ENCODE peak calls at places on chromosomes 6 and 20, in ten cellular contexts. One of them, this sample, is unnamed.

GRCh38 chr6:130841128-130841728 is 14.0 kb downstream of the SMLR1 start:
- DNase-seq in fibroblast of lung: no peak
- DNase-seq in BJ: no peak
- DNase-seq in lower leg skin: no peak
- DNase-seq in astrocyte of the cerebellum: peak
- DNase-seq in HCT116: no peak
- DNase-seq in fibroblast of villous mesenchyme: no peak
- DNase-seq in A549: no peak
- DNase-seq in neural progenitor cell: no peak
- DNase-seq in tibial nerve: no peak
- DNase-seq in this sample: no peak

GRCh38 chr6:16544521-16544920 is 216.7 kb downstream of the ATXN1 start:
- DNase-seq in fibroblast of lung: no peak
- DNase-seq in BJ: no peak
- DNase-seq in lower leg skin: no peak
- DNase-seq in astrocyte of the cerebellum: no peak
- DNase-seq in HCT116: no peak
- DNase-seq in fibroblast of villous mesenchyme: no peak
- DNase-seq in A549: no peak
- DNase-seq in neural progenitor cell: no peak
- DNase-seq in tibial nerve: no peak
- DNase-seq in this sample: no peak

GRCh38 chr6:128284128-128284527 is 236.3 kb downstream of the PTPRK start:
- DNase-seq in fibroblast of lung: no peak
- DNase-seq in BJ: no peak
- DNase-seq in lower leg skin: no peak
- DNase-seq in astrocyte of the cerebellum: no peak
- DNase-seq in HCT116: no peak
- DNase-seq in fibroblast of villous mesenchyme: no peak
- DNase-seq in A549: no peak
- DNase-seq in neural progenitor cell: no peak
- DNase-seq in tibial nerve: no peak
- DNase-seq in this sample: no peak

GRCh38 chr6:157559201-157559756 is 178.3 kb downstream of the ZDHHC14 start:
- DNase-seq in fibroblast of lung: no peak
- DNase-seq in BJ: no peak
- DNase-seq in lower leg skin: peak
- DNase-seq in astrocyte of the cerebellum: no peak
- DNase-seq in HCT116: no peak
- DNase-seq in fibroblast of villous mesenchyme: no peak
- DNase-seq in A549: no peak
- DNase-seq in neural progenitor cell: no peak
- DNase-seq in tibial nerve: no peak
- DNase-seq in this sample: no peak

GRCh38 chr20:53748821-53749402 is 155.3 kb upstream of the ZNF217 start:
- DNase-seq in fibroblast of lung: peak
- DNase-seq in BJ: no peak
- DNase-seq in lower leg skin: no peak
- DNase-seq in astrocyte of the cerebellum: no peak
- DNase-seq in HCT116: no peak
- DNase-seq in fibroblast of villous mesenchyme: peak
- DNase-seq in A549: no peak
- DNase-seq in neural progenitor cell: no peak
- DNase-seq in tibial nerve: no peak
- DNase-seq in this sample: peak

GRCh38 chr6:6545616-6546317 is 42.8 kb upstream of the LY86 start:
- DNase-seq in fibroblast of lung: no peak
- DNase-seq in BJ: no peak
- DNase-seq in lower leg skin: no peak
- DNase-seq in astrocyte of the cerebellum: no peak
- DNase-seq in HCT116: no peak
- DNase-seq in fibroblast of villous mesenchyme: no peak
- DNase-seq in A549: no peak
- DNase-seq in neural progenitor cell: no peak
- DNase-seq in tibial nerve: no peak
- DNase-seq in this sample: no peak

GRCh38 chr6:137191670-137192069 is 18.2 kb upstream of the IL22RA2 start:
- DNase-seq in fibroblast of lung: peak
- DNase-seq in BJ: no peak
- DNase-seq in lower leg skin: no peak
- DNase-seq in astrocyte of the cerebellum: no peak
- DNase-seq in HCT116: no peak
- DNase-seq in fibroblast of villous mesenchyme: peak
- DNase-seq in A549: no peak
- DNase-seq in neural progenitor cell: no peak
- DNase-seq in tibial nerve: no peak
- DNase-seq in this sample: no peak

GRCh38 chr20:54475334-54476287 is at the start of gene DOK5:
- DNase-seq in fibroblast of lung: peak
- DNase-seq in BJ: no peak
- DNase-seq in lower leg skin: no peak
- DNase-seq in astrocyte of the cerebellum: peak
- DNase-seq in HCT116: no peak
- DNase-seq in fibroblast of villous mesenchyme: no peak
- DNase-seq in A549: no peak
- DNase-seq in neural progenitor cell: peak
- DNase-seq in tibial nerve: peak
- DNase-seq in this sample: peak

GRCh38 chr6:159110013-159110412 is 59.2 kb upstream of the FNDC1 start:
- DNase-seq in fibroblast of lung: peak
- DNase-seq in BJ: peak
- DNase-seq in lower leg skin: peak
- DNase-seq in astrocyte of the cerebellum: peak
- DNase-seq in HCT116: peak
- DNase-seq in fibroblast of villous mesenchyme: peak
- DNase-seq in A549: peak
- DNase-seq in neural progenitor cell: peak
- DNase-seq in tibial nerve: no peak
- DNase-seq in this sample: peak

GRCh38 chr20:35135867-35136586 is 11.1 kb downstream of the EDEM2 start:
- DNase-seq in fibroblast of lung: peak
- DNase-seq in BJ: no peak
- DNase-seq in lower leg skin: no peak
- DNase-seq in astrocyte of the cerebellum: no peak
- DNase-seq in HCT116: no peak
- DNase-seq in fibroblast of villous mesenchyme: peak
- DNase-seq in A549: no peak
- DNase-seq in neural progenitor cell: no peak
- DNase-seq in tibial nerve: no peak
- DNase-seq in this sample: peak

GRCh38 chr20:64166712-64167615 is 2.7 kb downstream of the MYT1 start:
- DNase-seq in fibroblast of lung: no peak
- DNase-seq in BJ: no peak
- DNase-seq in lower leg skin: no peak
- DNase-seq in astrocyte of the cerebellum: no peak
- DNase-seq in HCT116: no peak
- DNase-seq in fibroblast of villous mesenchyme: no peak
- DNase-seq in A549: no peak
- DNase-seq in neural progenitor cell: peak
- DNase-seq in tibial nerve: no peak
- DNase-seq in this sample: no peak

GRCh38 chr6:73236147-73236750 is 11.0 kb upstream of the KHDC1L start:
- DNase-seq in fibroblast of lung: peak
- DNase-seq in BJ: peak
- DNase-seq in lower leg skin: no peak
- DNase-seq in astrocyte of the cerebellum: peak
- DNase-seq in HCT116: no peak
- DNase-seq in fibroblast of villous mesenchyme: peak
- DNase-seq in A549: peak
- DNase-seq in neural progenitor cell: no peak
- DNase-seq in tibial nerve: no peak
- DNase-seq in this sample: peak

GRCh38 chr20:14062171-14062570 is 66.9 kb downstream of the MACROD2 start:
- DNase-seq in fibroblast of lung: no peak
- DNase-seq in BJ: no peak
- DNase-seq in lower leg skin: no peak
- DNase-seq in astrocyte of the cerebellum: no peak
- DNase-seq in HCT116: no peak
- DNase-seq in fibroblast of villous mesenchyme: no peak
- DNase-seq in A549: no peak
- DNase-seq in neural progenitor cell: no peak
- DNase-seq in tibial nerve: no peak
- DNase-seq in this sample: no peak

GRCh38 chr6:147063469-147064031 is 140.7 kb upstream of the STXBP5 start:
- DNase-seq in fibroblast of lung: peak
- DNase-seq in BJ: peak
- DNase-seq in lower leg skin: no peak
- DNase-seq in astrocyte of the cerebellum: peak
- DNase-seq in HCT116: peak
- DNase-seq in fibroblast of villous mesenchyme: peak
- DNase-seq in A549: no peak
- DNase-seq in neural progenitor cell: no peak
- DNase-seq in tibial nerve: no peak
- DNase-seq in this sample: peak

GRCh38 chr20:47540443-47541354 is 39.0 kb downstream of the NCOA3 start:
- DNase-seq in fibroblast of lung: peak
- DNase-seq in BJ: no peak
- DNase-seq in lower leg skin: no peak
- DNase-seq in astrocyte of the cerebellum: no peak
- DNase-seq in HCT116: peak
- DNase-seq in fibroblast of villous mesenchyme: peak
- DNase-seq in A549: peak
- DNase-seq in neural progenitor cell: no peak
- DNase-seq in tibial nerve: no peak
- DNase-seq in this sample: no peak

GRCh38 chr20:9070304-9070703 is 1.4 kb downstream of the PLCB4 start:
- DNase-seq in fibroblast of lung: no peak
- DNase-seq in BJ: no peak
- DNase-seq in lower leg skin: no peak
- DNase-seq in astrocyte of the cerebellum: no peak
- DNase-seq in HCT116: no peak
- DNase-seq in fibroblast of villous mesenchyme: no peak
- DNase-seq in A549: no peak
- DNase-seq in neural progenitor cell: no peak
- DNase-seq in tibial nerve: no peak
- DNase-seq in this sample: no peak
- H3K4me3 ChIP-seq in fibroblast of lung: no peak
- H3K4me3 ChIP-seq in BJ: no peak
- H3K4me3 ChIP-seq in lower leg skin: no peak
- H3K4me3 ChIP-seq in astrocyte of the cerebellum: no peak
- H3K4me3 ChIP-seq in HCT116: no peak
- H3K4me3 ChIP-seq in fibroblast of villous mesenchyme: no peak
- H3K4me3 ChIP-seq in A549: peak
- H3K4me3 ChIP-seq in neural progenitor cell: peak
- H3K4me3 ChIP-seq in tibial nerve: peak
- H3K4me3 ChIP-seq in this sample: no peak

DNA sequence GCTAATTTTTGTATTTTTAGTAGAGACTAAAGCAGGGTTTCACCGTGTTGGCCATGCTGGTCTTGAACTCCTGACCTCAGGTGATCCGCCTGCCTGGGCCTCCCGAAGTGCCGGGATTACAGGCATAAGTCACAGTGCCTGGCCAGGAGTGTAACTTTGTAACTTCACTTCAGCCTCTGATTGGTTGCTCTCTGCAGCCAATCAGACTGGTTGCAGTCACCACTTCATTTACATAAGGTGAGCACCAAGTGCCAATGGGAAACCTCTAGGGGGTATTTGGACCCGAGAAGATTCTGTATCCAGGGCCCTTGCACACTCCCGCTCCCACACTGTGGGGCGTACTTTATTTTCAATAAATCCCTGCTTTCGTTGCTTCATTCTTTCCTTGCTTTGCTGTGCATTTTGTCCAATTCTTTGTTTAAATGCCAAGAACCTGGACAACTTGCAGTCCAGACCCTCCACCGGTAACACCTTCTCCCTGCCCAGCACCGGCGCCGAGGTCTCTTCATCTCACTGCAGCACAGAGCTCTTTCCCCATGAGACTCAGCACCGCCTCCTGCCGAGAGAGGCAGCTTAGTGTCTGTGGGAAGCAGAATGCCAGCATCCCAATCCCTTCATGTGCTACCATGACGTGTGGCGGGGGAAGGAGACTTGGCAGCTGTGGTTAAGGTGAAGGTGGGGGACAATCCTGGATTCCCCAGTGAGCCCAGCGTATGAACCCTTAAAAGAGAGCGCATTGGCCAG is 14.0 kb upstream of the MRGBP start:
- DNase-seq in fibroblast of lung: no peak
- DNase-seq in BJ: no peak
- DNase-seq in lower leg skin: no peak
- DNase-seq in astrocyte of the cerebellum: no peak
- DNase-seq in HCT116: no peak
- DNase-seq in fibroblast of villous mesenchyme: no peak
- DNase-seq in A549: no peak
- DNase-seq in neural progenitor cell: peak
- DNase-seq in tibial nerve: no peak
- DNase-seq in this sample: no peak
- TF ChIP-seq CTCF in fibroblast of lung: no peak
- TF ChIP-seq CTCF in BJ: peak
- TF ChIP-seq CTCF in lower leg skin: no peak
- TF ChIP-seq CTCF in astrocyte of the cerebellum: peak
- TF ChIP-seq CTCF in HCT116: peak
- TF ChIP-seq CTCF in fibroblast of villous mesenchyme: peak
- TF ChIP-seq CTCF in A549: no peak
- TF ChIP-seq CTCF in neural progenitor cell: peak
- TF ChIP-seq CTCF in tibial nerve: no peak
- TF ChIP-seq CTCF in this sample: peak

GRCh38 chr6:53484409-53485280 is 60.3 kb downstream of the GCLC start:
- DNase-seq in fibroblast of lung: peak
- DNase-seq in BJ: no peak
- DNase-seq in lower leg skin: no peak
- DNase-seq in astrocyte of the cerebellum: peak
- DNase-seq in HCT116: peak
- DNase-seq in fibroblast of villous mesenchyme: peak
- DNase-seq in A549: no peak
- DNase-seq in neural progenitor cell: peak
- DNase-seq in tibial nerve: peak
- DNase-seq in this sample: peak
- H3K4me3 ChIP-seq in fibroblast of lung: no peak
- H3K4me3 ChIP-seq in BJ: no peak
- H3K4me3 ChIP-seq in lower leg skin: no peak
- H3K4me3 ChIP-seq in astrocyte of the cerebellum: no peak
- H3K4me3 ChIP-seq in HCT116: no peak
- H3K4me3 ChIP-seq in fibroblast of villous mesenchyme: no peak
- H3K4me3 ChIP-seq in A549: no peak
- H3K4me3 ChIP-seq in neural progenitor cell: no peak
- H3K4me3 ChIP-seq in tibial nerve: peak
- H3K4me3 ChIP-seq in this sample: no peak

GRCh38 chr20:36951198-36951976 is at the start of gene SAMHD1:
- DNase-seq in fibroblast of lung: peak
- DNase-seq in BJ: peak
- DNase-seq in lower leg skin: peak
- DNase-seq in astrocyte of the cerebellum: peak
- DNase-seq in HCT116: peak
- DNase-seq in fibroblast of villous mesenchyme: peak
- DNase-seq in A549: peak
- DNase-seq in neural progenitor cell: peak
- DNase-seq in tibial nerve: peak
- DNase-seq in this sample: peak

GRCh38 chr20:36951977-36952738 is 650 bp upstream of the SAMHD1 start:
- DNase-seq in fibroblast of lung: no peak
- DNase-seq in BJ: no peak
- DNase-seq in lower leg skin: no peak
- DNase-seq in astrocyte of the cerebellum: no peak
- DNase-seq in HCT116: no peak
- DNase-seq in fibroblast of villous mesenchyme: no peak
- DNase-seq in A549: no peak
- DNase-seq in neural progenitor cell: no peak
- DNase-seq in tibial nerve: no peak
- DNase-seq in this sample: no peak

GRCh38 chr20:36950432-36951197 is 893 bp downstream of the SAMHD1 start:
- DNase-seq in fibroblast of lung: peak
- DNase-seq in BJ: no peak
- DNase-seq in lower leg skin: no peak
- DNase-seq in astrocyte of the cerebellum: no peak
- DNase-seq in HCT116: no peak
- DNase-seq in fibroblast of villous mesenchyme: peak
- DNase-seq in A549: peak
- DNase-seq in neural progenitor cell: peak
- DNase-seq in tibial nerve: no peak
- DNase-seq in this sample: peak
- TF ChIP-seq CTCF in fibroblast of lung: peak
- TF ChIP-seq CTCF in BJ: no peak
- TF ChIP-seq CTCF in lower leg skin: no peak
- TF ChIP-seq CTCF in astrocyte of the cerebellum: peak
- TF ChIP-seq CTCF in HCT116: no peak
- TF ChIP-seq CTCF in fibroblast of villous mesenchyme: no peak
- TF ChIP-seq CTCF in A549: no peak
- TF ChIP-seq CTCF in neural progenitor cell: no peak
- TF ChIP-seq CTCF in tibial nerve: no peak
- TF ChIP-seq CTCF in this sample: no peak